ENCODE peak calls at places on chromosomes 11 and 22, in five cellular contexts. X is CD8-positive, alpha-beta T cell; R is A549; W is effector memory CD4-positive, alpha-beta T cell; T is heart right ventricle. G is an unnamed sample. For H3K9me3 and H3K4me1, the result is how much of the 10 kb centered on the place peaks cover.

GRCh38 chr22:26674211-26675190 is 17.1 kb downstream of the MIAT start:
- DNase-seq in X (peak), R (no peak), W (no peak), T (no peak), G (no peak)

GRCh38 chr11:26418391-26418790 is 86.5 kb downstream of the ANO3 start:
- DNase-seq in X (no peak), R (no peak), W (no peak), T (no peak), G (no peak)

GRCh38 chr22:26660961-26661578 is 3.7 kb downstream of the MIAT start:
- DNase-seq in X (no peak), R (no peak), W (no peak), T (no peak), G (no peak)

GRCh38 chr22:26842103-26842502 is 184.7 kb downstream of the MIAT start:
- DNase-seq in X (no peak), R (no peak), W (no peak), T (no peak), G (no peak)

GRCh38 chr11:129790131-129790530 is 25.5 kb upstream of the TMEM45B start:
- DNase-seq in X (no peak), R (no peak), W (no peak), T (no peak), G (no peak)

GRCh38 chr11:108432783-108433182 is 34.5 kb downstream of the C11orf65 start:
- DNase-seq in X (no peak), R (no peak), W (no peak), T (no peak), G (no peak)

GRCh38 chr22:26663374-26663923 is 6.1 kb downstream of the MIAT start:
- DNase-seq in X (no peak), R (no peak), W (no peak), T (no peak), G (no peak)

GRCh38 chr22:23772315-23773246 is at the start of gene MMP11:
- DNase-seq in X (peak), R (no peak), W (peak), T (peak), G (no peak)

GRCh38 chr11:110295487-110296225 is 758 bp downstream of the RDX start:
- DNase-seq in X (peak), R (peak), W (peak), T (peak), G (no peak)

GRCh38 chr11:8584096-8584495 is 9.9 kb downstream of the STK33 start:
- DNase-seq in X (no peak), R (no peak), W (no peak), T (no peak), G (no peak)

GRCh38 chr11:134391170-134391569 is 20.9 kb downstream of the B3GAT1 start:
- DNase-seq in X (no peak), R (no peak), W (no peak), T (no peak), G (no peak)

GRCh38 chr11:7657306-7658025 is 15.8 kb downstream of the CYB5R2 start:
- DNase-seq in X (no peak), R (peak), W (no peak), T (peak), G (peak)

GRCh38 chr11:82732734-82733443 is 775 bp downstream of the FAM181B start:
- DNase-seq in X (no peak), R (no peak), W (no peak), T (no peak), G (no peak)

GRCh38 chr11:23127706-23128105 is 267.4 kb upstream of the CCDC179 start:
- DNase-seq in X (no peak), R (no peak), W (no peak), T (no peak), G (no peak)

GRCh38 chr22:47927811-47928210 is 1165.4 kb downstream of the TBC1D22A start:
- DNase-seq in X (peak), R (no peak), W (no peak), T (no peak), G (no peak)

GRCh38 chr22:47929073-47929472 is 1166.6 kb downstream of the TBC1D22A start:
- DNase-seq in X (peak), R (no peak), W (no peak), T (no peak), G (no peak)

GRCh38 chr22:47933226-47933625 is 1170.8 kb downstream of the TBC1D22A start:
- DNase-seq in X (no peak), R (no peak), W (no peak), T (no peak), G (no peak)

GRCh38 chr22:47928626-47929025 is 1166.2 kb downstream of the TBC1D22A start:
- DNase-seq in X (no peak), R (no peak), W (no peak), T (no peak), G (no peak)

DNA sequence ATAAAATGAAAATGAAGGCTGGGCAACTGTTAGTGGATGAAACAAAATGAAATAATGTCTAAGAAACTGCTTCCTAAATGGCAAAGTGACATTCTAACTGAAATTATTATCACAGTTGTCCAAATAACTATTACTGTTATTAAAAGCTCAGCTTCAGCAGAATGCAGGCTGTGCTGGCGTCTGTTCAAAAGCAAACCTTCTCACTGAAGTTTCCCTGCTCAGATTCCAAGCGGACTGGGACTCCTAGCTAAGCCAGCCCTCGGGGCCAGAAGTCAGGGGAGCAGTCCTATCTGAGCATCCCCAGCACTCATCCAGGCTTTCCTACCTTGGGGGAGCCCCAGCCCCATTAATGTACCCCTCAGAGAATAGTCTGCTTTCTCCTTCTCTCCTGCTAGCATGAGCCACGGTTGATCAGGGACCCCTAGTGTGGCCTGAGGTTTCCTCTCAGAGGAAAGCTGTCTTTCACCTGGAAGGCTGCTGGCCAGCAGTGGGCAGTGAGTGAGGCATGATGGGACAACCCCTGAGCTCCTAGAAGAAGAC is 1167.3 kb downstream of the TBC1D22A start:
- DNase-seq in X (no peak), R (no peak), W (no peak), T (no peak), G (no peak)
- H3K9me3 ChIP-seq in X (under half), R (under half), W (under half), T (under half), G (under half)

GRCh38 chr11:64855596-64856304 is 11.3 kb upstream of the CDC42BPG start:
- DNase-seq in X (no peak), R (no peak), W (no peak), T (no peak), G (no peak)
- H3K4me1 ChIP-seq in X (half or more), R (half or more), W (half or more), T (half or more), G (under half)

GRCh38 chr22:47374901-47375575 is 612.6 kb downstream of the TBC1D22A start:
- DNase-seq in X (no peak), R (no peak), W (no peak), T (no peak), G (no peak)
- H3K9me3 ChIP-seq in X (under half), R (under half), W (under half), T (under half), G (under half)

DNA sequence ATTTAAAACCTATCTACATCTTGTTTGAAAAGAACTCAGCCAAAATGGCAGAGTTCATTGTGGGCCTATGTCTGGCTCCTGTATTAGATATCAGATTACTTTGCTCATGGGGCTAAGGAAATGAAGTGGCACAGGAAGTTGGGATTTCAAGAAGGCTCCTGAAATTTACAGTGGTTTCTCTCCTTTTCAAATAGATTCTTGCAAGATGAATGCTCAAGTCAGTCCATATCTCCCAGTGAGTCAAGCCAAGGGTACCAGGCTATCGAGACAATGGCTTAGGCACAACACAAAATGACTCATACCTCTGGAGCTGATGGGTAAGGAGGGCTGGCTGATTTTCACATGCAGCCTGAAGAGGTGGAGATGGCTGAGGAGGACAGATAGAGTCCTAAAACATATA is 24.1 kb upstream of the APOA1 start:
- DNase-seq in X (no peak), R (no peak), W (no peak), T (no peak), G (no peak)
- H3K4me1 ChIP-seq in X (under half), R (under half), W (under half), T (under half), G (under half)

DNA sequence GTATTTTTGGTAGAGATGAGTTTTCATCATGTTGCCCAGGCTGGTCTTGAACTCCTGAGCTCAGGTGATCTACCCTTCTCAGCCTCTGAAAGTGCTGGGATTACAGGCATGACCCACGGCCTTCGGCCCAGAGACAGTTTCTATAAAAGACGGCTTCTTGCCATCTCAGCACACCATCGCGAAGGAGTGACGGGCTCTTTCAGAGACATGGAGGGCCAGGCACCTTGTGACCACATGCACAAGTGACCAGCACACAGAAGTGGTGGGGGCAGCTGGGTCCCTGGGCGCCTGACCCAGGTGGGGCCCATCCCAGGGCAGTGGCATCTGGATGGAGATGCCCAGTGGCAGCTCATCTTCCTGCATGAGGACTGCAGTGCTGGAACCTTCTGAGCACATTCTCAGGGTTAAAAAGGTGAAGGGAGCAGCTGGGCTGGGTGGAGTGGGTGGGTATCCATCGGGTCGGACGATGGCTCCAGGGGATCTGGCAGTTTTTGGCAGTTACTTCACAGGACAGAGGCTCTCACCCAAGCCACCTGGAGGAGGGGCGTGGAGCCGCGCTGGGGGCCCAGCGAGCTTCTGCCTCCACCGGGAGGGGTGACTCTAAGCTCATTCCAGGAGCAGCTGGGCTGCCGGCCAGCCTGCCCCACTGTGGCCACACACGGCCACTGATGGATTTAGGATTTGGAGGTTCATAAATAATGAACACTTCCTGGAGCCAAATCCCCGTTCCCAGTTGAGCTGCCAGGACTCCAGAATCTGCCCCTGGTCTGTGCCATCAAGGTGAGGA is 373.0 kb downstream of the CTTN start:
- DNase-seq in X (no peak), R (no peak), W (no peak), T (no peak), G (no peak)
- H3K9me3 ChIP-seq in X (under half), R (under half), W (under half), T (under half), G (under half)

DNA sequence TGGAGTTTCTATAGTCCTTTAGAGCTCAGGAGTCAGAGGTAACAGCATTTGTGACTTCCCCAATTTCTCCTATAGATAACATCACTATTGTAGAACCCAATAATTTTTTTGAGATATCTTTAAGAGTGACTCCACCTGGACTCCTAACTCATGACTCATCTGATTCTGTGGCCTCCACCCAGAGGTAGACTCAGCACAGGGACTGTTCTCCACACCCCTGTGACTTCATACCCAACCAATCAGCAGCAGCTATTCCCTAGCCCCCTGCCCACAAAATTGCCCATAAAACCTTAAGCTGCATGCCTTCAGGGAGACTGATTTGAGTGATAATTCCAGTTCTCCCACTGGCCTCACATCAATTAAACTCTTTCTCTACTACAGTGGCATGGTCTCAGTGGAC is 475.4 kb upstream of the FAT3 start:
- DNase-seq in X (no peak), R (no peak), W (no peak), T (no peak), G (no peak)
- H3K4me1 ChIP-seq in X (under half), R (under half), W (under half), T (under half), G (under half)

GRCh38 chr11:112801286-112802088 is 159.7 kb upstream of the NCAM1 start:
- DNase-seq in X (no peak), R (no peak), W (no peak), T (no peak), G (no peak)
- H3K9me3 ChIP-seq in X (under half), R (under half), W (under half), T (under half), G (under half)

DNA sequence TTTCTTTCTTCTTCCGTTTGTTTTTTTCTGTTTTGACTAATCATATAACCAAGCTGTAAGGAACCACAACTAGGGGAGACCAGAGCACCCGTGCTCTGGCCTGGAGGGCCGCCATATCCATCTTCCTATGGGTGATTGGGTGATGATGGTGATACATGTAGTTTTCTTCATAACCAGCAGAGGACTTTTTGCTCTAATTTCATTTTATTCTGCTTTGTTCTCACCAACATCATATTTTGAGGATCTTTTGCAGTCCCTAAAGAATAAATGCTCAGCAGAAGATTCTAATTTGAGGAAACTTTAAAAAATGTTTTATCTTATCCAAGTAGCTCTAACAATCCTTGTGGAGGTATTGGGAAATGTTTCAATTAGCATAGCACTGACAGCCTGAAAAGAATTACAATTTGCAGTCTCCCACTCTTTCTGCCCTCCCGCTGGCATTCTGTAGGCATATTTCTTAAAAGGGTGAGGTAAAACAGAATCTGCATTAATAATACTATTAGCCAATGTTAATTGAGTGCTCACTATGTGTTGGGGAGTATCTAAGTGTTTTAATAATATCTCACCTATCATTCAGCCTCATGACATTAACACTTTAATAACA is 544.0 kb downstream of the NTM start:
- DNase-seq in X (no peak), R (no peak), W (no peak), T (no peak), G (no peak)
- H3K4me1 ChIP-seq in X (under half), R (under half), W (under half), T (under half), G (under half)